ENCODE peak calls at places on chromosomes 16 and 17, in six cellular contexts. H, D, E, C, F and O are unnamed samples.

GRCh38 chr17:82487898-82488297 is 29.4 kb downstream of the NARF start:
- DNase-seq in H (no peak), F (no peak), C (no peak), D (no peak), E (no peak), O (no peak)

GRCh38 chr16:11155284-11155806 is 100.7 kb downstream of the SOCS1 start:
- DNase-seq in C (no peak), E (no peak), H (peak), D (no peak), F (no peak), O (no peak)

GRCh38 chr16:80441935-80442334 is 98.9 kb upstream of the DYNLRB2 start:
- DNase-seq in C (no peak), E (no peak), D (no peak), H (no peak), F (no peak), O (no peak)

GRCh38 chr17:81866440-81867122 is 4.6 kb downstream of the ARHGDIA start:
- DNase-seq in C (no peak), F (no peak), D (peak), E (no peak), H (peak), O (no peak)

GRCh38 chr17:62163847-62164246 is 98.8 kb upstream of the MED13 start:
- DNase-seq in D (no peak), H (no peak), E (peak), C (no peak), F (no peak), O (peak)

GRCh38 chr17:27532269-27533067 is 76.2 kb downstream of the KSR1 start:
- DNase-seq in C (no peak), H (no peak), F (no peak), D (no peak), E (peak), O (no peak)

GRCh38 chr17:75652934-75653549 is 13.9 kb downstream of the RECQL5 start:
- DNase-seq in F (peak), E (peak), C (no peak), H (peak), D (no peak), O (no peak)

GRCh38 chr16:57266531-57267268 is 17.8 kb downstream of the PLLP start:
- DNase-seq in E (no peak), C (no peak), D (no peak), F (no peak), H (no peak), O (no peak)

GRCh38 chr17:80460286-80460881 is 16.0 kb downstream of the NPTX1 start:
- DNase-seq in H (no peak), C (no peak), E (no peak), F (no peak), D (no peak), O (no peak)

GRCh38 chr17:81582341-81582740 is 30.2 kb upstream of the FAAP100 start:
- DNase-seq in H (peak), C (no peak), F (no peak), E (no peak), D (no peak), O (no peak)

GRCh38 chr17:50693041-50693682 is 14.6 kb downstream of the ANKRD40 start:
- DNase-seq in F (no peak), H (no peak), E (no peak), C (no peak), D (no peak), O (peak)

GRCh38 chr16:89420204-89420603 is 70.2 kb downstream of the ANKRD11 start:
- DNase-seq in F (no peak), D (no peak), H (no peak), C (no peak), E (no peak), O (no peak)

GRCh38 chr16:89409161-89409711 is 81.1 kb downstream of the ANKRD11 start:
- DNase-seq in F (no peak), D (peak), E (no peak), C (no peak), H (no peak), O (no peak)

GRCh38 chr17:15409721-15410247 is 57.6 kb downstream of the CDRT4 start:
- DNase-seq in H (peak), F (no peak), D (no peak), E (no peak), C (no peak), O (no peak)

GRCh38 chr16:68368602-68368944 is 57.8 kb downstream of the PRMT7 start:
- DNase-seq in E (no peak), H (no peak), D (no peak), C (no peak), F (no peak), O (no peak)

GRCh38 chr16:88922114-88922825 is 54.7 kb downstream of the CBFA2T3 start:
- DNase-seq in D (no peak), C (no peak), H (peak), E (no peak), F (no peak), O (peak)

GRCh38 chr17:82804442-82805191 is 35.2 kb downstream of the ZNF750 start:
- DNase-seq in D (no peak), F (no peak), C (peak), H (no peak), E (peak), O (no peak)

GRCh38 chr17:82952019-82952418 is 112.2 kb upstream of the ZNF750 start:
- DNase-seq in F (no peak), H (no peak), C (no peak), D (no peak), E (no peak), O (no peak)

GRCh38 chr16:67399218-67399733 is 6.0 kb upstream of the TPPP3 start:
- DNase-seq in F (no peak), H (no peak), C (no peak), D (peak), E (no peak), O (no peak)

GRCh38 chr16:35730251-35730650 is 2270.8 kb downstream of the TP53TG3F start:
- DNase-seq in F (no peak), C (no peak), H (no peak), D (no peak), E (no peak), O (no peak)

GRCh38 chr16:78137782-78138616 is 38.5 kb downstream of the WWOX start:
- DNase-seq in E (no peak), D (no peak), F (no peak), H (no peak), C (no peak), O (no peak)

GRCh38 chr16:9340402-9341095 is 249.1 kb downstream of the HAPSTR1 start:
- DNase-seq in H (no peak), F (no peak), E (no peak), C (no peak), D (no peak), O (no peak)

GRCh38 chr17:31364012-31364411 is 27.5 kb upstream of the RAB11FIP4 start:
- DNase-seq in D (no peak), E (no peak), F (no peak), H (no peak), C (no peak), O (no peak)

GRCh38 chr16:58047557-58048348 is 22.2 kb downstream of the MMP15 start:
- DNase-seq in F (no peak), E (no peak), C (no peak), H (no peak), D (no peak), O (no peak)

GRCh38 chr17:50689956-50690886 is 17.5 kb downstream of the ANKRD40 start:
- DNase-seq in E (no peak), C (no peak), D (no peak), F (no peak), H (no peak), O (no peak)

GRCh38 chr16:19210175-19210924 is 42.3 kb downstream of the SYT17 start:
- DNase-seq in H (peak), C (peak), E (no peak), D (no peak), F (no peak), O (peak)

GRCh38 chr16:81366316-81366932 is 51.7 kb downstream of the GAN start:
- DNase-seq in F (no peak), D (no peak), C (no peak), H (peak), E (peak), O (peak)

GRCh38 chr16:55527885-55528284 is 19.0 kb downstream of the LPCAT2 start:
- DNase-seq in C (no peak), D (no peak), F (no peak), E (no peak), H (no peak), O (no peak)

GRCh38 chr17:69733171-69734014 is 318.9 kb downstream of the MAP2K6 start:
- DNase-seq in F (no peak), E (peak), D (no peak), H (peak), C (no peak), O (no peak)